ENCODE peak calls at places on chromosomes 11 and 22, in five cellular contexts. E is hepatocyte, X is mammary epithelial cell, V is Peyer's patch, P is uterus. A is an unnamed sample.
A peak's percentile ranks its signal among the peaks of the same experiment; 100 is the strongest.

GRCh38 chr11:130379276-130379675 is 49.1 kb downstream of the ADAMTS8 start:
- DNase-seq in E (no peak), X (no peak), V (no peak), P (no peak), A (no peak)

GRCh38 chr11:6755303-6755952 is 16.3 kb downstream of the OR2AG2 start:
- DNase-seq in E (peak; percentile 67), X (peak; percentile 17), V (no peak), P (no peak), A (peak; percentile 43)

GRCh38 chr22:36332623-36333331 is 55.0 kb downstream of the MYH9 start:
- DNase-seq in E (peak; percentile 71), X (peak; percentile 96), V (no peak), P (peak; percentile 70), A (peak; percentile 96)

GRCh38 chr11:75184051-75184450 is 33.1 kb downstream of the SLCO2B1 start:
- DNase-seq in E (no peak), X (no peak), V (no peak), P (no peak), A (no peak)

GRCh38 chr11:13222285-13222684 is 55.3 kb upstream of the BMAL1 start:
- DNase-seq in E (no peak), X (peak; percentile 80), V (no peak), P (no peak), A (peak; percentile 74)

GRCh38 chr11:113419426-113420003 is 31.9 kb downstream of the ANKK1 start:
- DNase-seq in E (no peak), X (no peak), V (no peak), P (no peak), A (no peak)

GRCh38 chr11:111361874-111362273 is 17.2 kb downstream of the POU2AF1 start:
- DNase-seq in E (no peak), X (peak; percentile 35), V (no peak), P (no peak), A (peak; percentile 53)

GRCh38 chr22:28123989-28124766 is 205.1 kb upstream of the PITPNB start:
- DNase-seq in E (no peak), X (no peak), V (no peak), P (no peak), A (peak; percentile 55)

GRCh38 chr11:132719684-132720083 is 812.6 kb downstream of the OPCML start:
- DNase-seq in E (no peak), X (no peak), V (no peak), P (no peak), A (no peak)

GRCh38 chr11:92511522-92512203 is 287.0 kb downstream of the FAT3 start:
- DNase-seq in E (no peak), X (no peak), V (no peak), P (no peak), A (no peak)

GRCh38 chr11:7278314-7278917 is 26.7 kb downstream of the SYT9 start:
- DNase-seq in E (peak; percentile 52), X (peak; percentile 15), V (no peak), P (no peak), A (peak; percentile 44)

GRCh38 chr11:37409124-37409523 is 811.1 kb upstream of the RAG2 start:
- DNase-seq in E (no peak), X (peak; percentile 75), V (no peak), P (no peak), A (peak; percentile 46)

GRCh38 chr11:68878022-68878421 is 25.6 kb downstream of the MRPL21 start:
- DNase-seq in E (peak; percentile 62), X (no peak), V (no peak), P (no peak), A (no peak)

GRCh38 chr11:94131363-94132115 is 2.9 kb downstream of the PANX1 start:
- DNase-seq in E (peak; percentile 39), X (peak; percentile 56), V (no peak), P (peak; percentile 58), A (peak; percentile 63)

GRCh38 chr11:65412271-65413076 is 10.1 kb upstream of the NEAT1 start:
- DNase-seq in E (no peak), X (no peak), V (no peak), P (no peak), A (no peak)

GRCh38 chr11:71078482-71078881 is 173.9 kb downstream of the SHANK2 start:
- DNase-seq in E (no peak), X (peak; percentile 52), V (no peak), P (no peak), A (peak; percentile 54)

GRCh38 chr11:100687032-100687629 is at the start of gene ARHGAP42:
- DNase-seq in E (peak; percentile 83), X (peak; percentile 68), V (peak; percentile 61), P (peak; percentile 55), A (peak; percentile 33)

GRCh38 chr11:59857444-59858434 is 8.5 kb downstream of the TCN1 start:
- DNase-seq in E (no peak), X (peak; percentile 65), V (no peak), P (no peak), A (peak; percentile 79)

GRCh38 chr11:47998345-47998732 is 18.0 kb downstream of the PTPRJ start:
- DNase-seq in E (no peak), X (no peak), V (no peak), P (no peak), A (no peak)

GRCh38 chr22:27881404-27881803 is 37.7 kb downstream of the PITPNB start:
- DNase-seq in E (no peak), X (no peak), V (no peak), P (peak; percentile 60), A (no peak)

GRCh38 chr22:27238935-27239510 is 562.5 kb downstream of the MN1 start:
- DNase-seq in E (peak; percentile 88), X (peak; percentile 87), V (no peak), P (peak; percentile 88), A (peak; percentile 95)

GRCh38 chr11:83033972-83034672 is 37.6 kb downstream of the RAB30 start:
- DNase-seq in E (peak; percentile 73), X (peak; percentile 43), V (no peak), P (peak; percentile 54), A (peak; percentile 65)

GRCh38 chr11:387193-387793 is 6.7 kb upstream of the PKP3 start:
- DNase-seq in E (no peak), X (no peak), V (no peak), P (no peak), A (no peak)

GRCh38 chr11:123704341-123704740 is 37.1 kb downstream of the ZNF202 start:
- DNase-seq in E (no peak), X (no peak), V (no peak), P (no peak), A (no peak)

GRCh38 chr11:4086584-4087353 is 7.8 kb upstream of the RRM1 start:
- DNase-seq in E (no peak), X (no peak), V (no peak), P (no peak), A (no peak)

GRCh38 chr11:45655831-45656230 is 9.6 kb downstream of the CHST1 start:
- DNase-seq in E (no peak), X (no peak), V (no peak), P (no peak), A (no peak)

GRCh38 chr11:64369440-64370135 is 10.6 kb downstream of the RPS6KA4 start:
- DNase-seq in E (peak; percentile 4), X (no peak), V (no peak), P (no peak), A (no peak)

GRCh38 chr11:13465909-13466371 is 2.9 kb upstream of the BTBD10 start:
- DNase-seq in E (peak; percentile 38), X (no peak), V (no peak), P (no peak), A (peak; percentile 55)

DNA sequence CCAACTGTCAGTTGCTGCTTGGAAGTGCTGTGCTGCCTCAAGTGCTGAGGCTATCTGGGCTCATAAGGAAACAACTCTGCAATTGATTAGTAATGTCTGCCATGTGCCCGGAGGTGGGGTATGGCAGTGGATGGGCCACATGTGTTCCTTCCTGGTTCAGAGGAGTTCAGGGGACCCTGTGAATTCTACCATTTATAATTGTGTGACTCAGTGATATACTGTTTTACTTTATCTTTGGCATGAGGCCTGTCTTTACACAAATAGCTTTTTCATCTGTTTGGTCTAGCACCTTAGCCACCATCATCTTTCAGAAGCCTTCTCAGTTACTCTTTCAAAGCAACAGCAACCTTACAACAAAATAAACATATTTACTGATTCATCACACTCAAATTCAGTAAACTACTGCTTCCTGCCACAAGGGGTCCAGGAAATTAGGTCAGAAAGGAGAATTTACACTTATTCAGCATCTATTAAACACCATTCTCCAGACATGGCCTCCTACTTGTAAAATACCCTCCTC is 20.9 kb downstream of the DKK3 start:
- DNase-seq in E (no peak), X (no peak), V (no peak), P (no peak), A (peak; percentile 35)
- TF ChIP-seq CTCF in E (peak; percentile 34), X (peak; percentile 56), V (peak; percentile 29), P (no peak), A (peak; percentile 16)

GRCh38 chr22:31269892-31270574 is 22.3 kb downstream of the PIK3IP1 start:
- DNase-seq in E (no peak), X (no peak), V (no peak), P (no peak), A (no peak)
- H3K36me3 ChIP-seq in E (peaks cover 4% of the 10 kb centered on the region), X (peaks cover 43% of the 10 kb centered on the region), V (peaks cover 80% of the 10 kb centered on the region), P (no peaks in the 10 kb centered on the region), A (peaks cover 69% of the 10 kb centered on the region)

GRCh38 chr11:134939046-134939445 is 527.0 kb upstream of the B3GAT1 start:
- DNase-seq in E (no peak), X (no peak), V (no peak), P (no peak), A (no peak)

GRCh38 chr11:134938212-134938611 is 526.2 kb upstream of the B3GAT1 start:
- DNase-seq in E (no peak), X (no peak), V (no peak), P (no peak), A (no peak)

GRCh38 chr11:134942633-134943032 is 530.6 kb upstream of the B3GAT1 start:
- DNase-seq in E (no peak), X (no peak), V (no peak), P (no peak), A (no peak)

GRCh38 chr11:134940441-134941125 is 528.5 kb upstream of the B3GAT1 start:
- DNase-seq in E (no peak), X (no peak), V (no peak), P (no peak), A (no peak)

GRCh38 chr11:134939905-134940304 is 527.9 kb upstream of the B3GAT1 start:
- DNase-seq in E (peak; percentile 68), X (no peak), V (no peak), P (no peak), A (no peak)
- TF ChIP-seq CTCF in E (peak; percentile 49), X (no peak), V (no peak), P (no peak), A (no peak)

DNA sequence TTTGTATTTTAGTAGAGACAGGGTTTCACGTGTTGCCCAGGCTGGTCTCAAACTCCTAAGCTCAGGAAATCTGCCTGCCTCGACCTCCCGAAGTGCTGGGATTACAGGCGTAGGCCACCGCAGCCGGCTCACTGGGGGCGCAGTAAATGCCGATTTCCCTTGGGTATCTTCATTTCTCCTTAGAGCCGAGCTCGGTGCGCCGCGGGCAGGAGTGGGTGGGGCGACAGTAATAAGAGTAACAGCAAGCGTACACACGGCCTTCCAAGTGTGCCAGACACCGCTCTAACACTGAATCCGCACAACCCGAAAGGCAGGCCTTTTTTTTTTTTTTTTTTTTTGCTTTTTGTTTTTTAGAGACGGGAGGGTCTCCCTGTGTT is 511 bp upstream of the ADSL start:
- DNase-seq in E (peak; percentile 62), X (peak; percentile 30), V (peak; percentile 55), P (no peak), A (peak; percentile 38)
- H3K36me3 ChIP-seq in E (no peaks in the 10 kb centered on the region), X (peaks cover 6% of the 10 kb centered on the region), V (peaks cover 17% of the 10 kb centered on the region), P (no peaks in the 10 kb centered on the region), A (peaks cover 3% of the 10 kb centered on the region)

GRCh38 chr22:32926600-32926999 is 125.1 kb downstream of the TIMP3 start:
- DNase-seq in E (peak; percentile 48), X (peak; percentile 52), V (no peak), P (no peak), A (peak; percentile 53)
- TF ChIP-seq CTCF in E (peak; percentile 52), X (peak; percentile 85), V (peak; percentile 62), P (peak; percentile 56), A (peak; percentile 58)